ENCODE peak calls at places on chromosomes 16 and 17, in five cellular contexts. E, L, G, H and X are unnamed samples.

GRCh38 chr17:43905985-43906852 is 1.1 kb downstream of the MPP2 start:
- DNase-seq in G (peak), E (peak), H (peak), L (no peak), X (peak)

GRCh38 chr17:45172541-45173286 is 11.0 kb downstream of the HEXIM2 start:
- DNase-seq in G (peak), E (peak), H (no peak), L (no peak), X (peak)

GRCh38 chr17:335691-336090 is 16.9 kb downstream of the RPH3AL start:
- DNase-seq in L (no peak), H (no peak), G (no peak), E (no peak), X (peak)

GRCh38 chr17:38915639-38915995 is 9.8 kb upstream of the LASP1NB start:
- DNase-seq in G (no peak), E (no peak), L (no peak), H (no peak), X (no peak)

GRCh38 chr17:1958134-1958881 is 66.8 kb downstream of the RTN4RL1 start:
- DNase-seq in E (no peak), L (no peak), H (no peak), G (no peak), X (no peak)

GRCh38 chr16:1426734-1427451 is 4.0 kb upstream of the PERCC1 start:
- DNase-seq in E (no peak), L (no peak), H (no peak), G (no peak), X (peak)

GRCh38 chr17:7997186-7997585 is 5.2 kb upstream of the GUCY2D start:
- DNase-seq in H (peak), G (peak), L (no peak), E (peak), X (peak)

GRCh38 chr16:70416748-70417616 is 21.9 kb downstream of the ST3GAL2 start:
- DNase-seq in H (no peak), G (peak), E (no peak), L (no peak), X (no peak)

GRCh38 chr16:397736-398332 is 835 bp downstream of the NME4 start:
- DNase-seq in G (peak), L (no peak), H (peak), E (peak), X (peak)

GRCh38 chr17:40314557-40314953 is 5.6 kb downstream of the RARA start:
- DNase-seq in L (no peak), E (peak), G (peak), H (no peak), X (no peak)

GRCh38 chr16:85610059-85610445 is 3.1 kb upstream of the GSE1 start:
- DNase-seq in E (no peak), G (no peak), L (no peak), H (no peak), X (no peak)

GRCh38 chr16:68488559-68488958 is 40.3 kb upstream of the SMPD3 start:
- DNase-seq in H (no peak), G (no peak), L (no peak), E (no peak), X (no peak)

GRCh38 chr17:29617481-29618271 is 5.0 kb downstream of the CORO6 start:
- DNase-seq in L (peak), G (peak), H (peak), E (peak), X (peak)

GRCh38 chr16:81574168-81574567 is 129.6 kb downstream of the CMIP start:
- DNase-seq in L (no peak), H (no peak), E (no peak), G (no peak), X (no peak)

GRCh38 chr17:64480951-64481350 is 15.9 kb downstream of the POLG2 start:
- DNase-seq in H (no peak), E (no peak), L (no peak), G (no peak), X (no peak)

GRCh38 chr17:55577687-55578086 is 66.4 kb upstream of the SMIM36 start:
- DNase-seq in H (no peak), G (no peak), L (no peak), E (no peak), X (no peak)

GRCh38 chr17:65359016-65359415 is 202.4 kb downstream of the AXIN2 start:
- DNase-seq in G (no peak), L (no peak), H (no peak), E (no peak), X (no peak)

GRCh38 chr16:57245472-57246113 is 534 bp downstream of the ARL2BP start:
- DNase-seq in G (no peak), H (peak), L (no peak), E (no peak), X (peak)

GRCh38 chr17:62703776-62704380 is 76.4 kb downstream of the MRC2 start:
- DNase-seq in G (no peak), L (no peak), E (peak), H (peak), X (peak)

GRCh38 chr17:31269597-31269996 is 27.4 kb downstream of the OMG start:
- DNase-seq in G (peak), L (no peak), H (no peak), E (peak), X (peak)

GRCh38 chr16:54687043-54687655 is 243.5 kb upstream of the IRX5 start:
- DNase-seq in G (no peak), E (no peak), H (no peak), L (no peak), X (no peak)

GRCh38 chr16:8904018-8904430 is 21.9 kb downstream of the LITAFD start:
- DNase-seq in H (no peak), L (no peak), E (no peak), G (no peak), X (no peak)

GRCh38 chr16:24286713-24287405 is 30.7 kb downstream of the CACNG3 start:
- DNase-seq in G (no peak), H (no peak), L (no peak), E (no peak), X (no peak)

GRCh38 chr16:82735176-82735575 is 108.4 kb downstream of the CDH13 start:
- DNase-seq in H (no peak), E (no peak), L (no peak), G (no peak), X (no peak)

GRCh38 chr16:80610489-80611156 is 69.8 kb downstream of the DYNLRB2 start:
- DNase-seq in H (no peak), L (no peak), E (no peak), G (no peak), X (no peak)

GRCh38 chr17:11935734-11936406 is 61.4 kb downstream of the ZNF18 start:
- DNase-seq in E (peak), H (peak), G (peak), L (no peak), X (peak)

GRCh38 chr17:38897671-38898290 is 27.6 kb upstream of the LASP1NB start:
- DNase-seq in L (no peak), E (no peak), H (no peak), G (no peak), X (no peak)

GRCh38 chr17:79556263-79556662 is 54.6 kb downstream of the RBFOX3 start:
- DNase-seq in H (no peak), G (no peak), E (no peak), L (no peak), X (no peak)

GRCh38 chr16:55662641-55663040 is 6.9 kb downstream of the SLC6A2 start:
- DNase-seq in H (no peak), L (no peak), E (no peak), G (no peak), X (no peak)

GRCh38 chr17:41340934-41341861 is 9.4 kb downstream of the KRT33A start:
- DNase-seq in L (peak), E (no peak), G (no peak), H (no peak), X (no peak)
- H3K27ac ChIP-seq in L (peak), E (no peak), G (no peak), H (no peak), X (no peak)

DNA sequence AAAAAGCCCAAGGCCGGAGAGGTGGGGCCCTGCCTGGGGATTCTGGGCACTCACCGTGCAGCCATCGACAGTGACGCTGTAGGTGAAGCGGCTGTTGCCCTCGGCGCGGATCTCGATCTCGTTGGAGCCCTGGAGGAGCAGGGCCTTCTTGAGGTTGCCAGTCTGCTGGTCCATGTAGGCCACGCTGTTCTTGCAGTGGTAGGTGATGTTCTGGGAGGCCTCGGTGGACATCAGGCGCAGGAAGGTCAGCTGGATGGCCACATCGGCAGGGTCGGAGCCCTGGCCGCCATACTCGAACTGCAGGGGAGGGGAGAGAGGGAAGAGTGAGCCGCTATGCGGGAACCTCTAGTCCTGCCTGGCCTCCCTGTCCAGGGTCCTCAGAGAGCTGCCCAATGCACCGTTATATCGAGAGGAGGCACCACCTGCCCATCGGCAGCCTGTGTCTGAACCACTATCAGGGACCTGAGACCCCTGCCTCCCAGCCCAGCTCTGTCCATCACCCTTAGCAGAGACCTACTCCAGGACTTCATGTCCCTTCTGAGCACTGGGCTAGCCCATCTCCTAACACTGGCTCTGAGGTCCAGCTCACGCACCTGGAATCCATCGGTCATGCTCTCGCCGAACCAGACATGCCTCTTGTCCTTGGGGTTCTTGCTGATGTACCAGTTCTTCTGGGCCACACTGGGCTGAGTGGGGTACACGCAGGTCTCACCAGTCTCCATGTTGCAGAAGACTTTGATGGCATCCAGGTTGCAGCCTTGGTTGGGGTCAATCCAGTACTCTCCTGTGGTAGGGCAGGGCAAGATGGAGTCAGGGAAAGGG is 15.5 kb downstream of the COL1A1 start:
- DNase-seq in G (no peak), E (no peak), H (no peak), L (no peak), X (no peak)
- H3K4me2 ChIP-seq in G (no peak), E (no peak), H (no peak), L (no peak), X (no peak)

GRCh38 chr17:61662771-61663170 is 71.8 kb upstream of the NACA2 start:
- DNase-seq in E (no peak), L (no peak), H (no peak), G (no peak), X (no peak)
- TF ChIP-seq JUNB in E (no peak), L (no peak), H (no peak), G (no peak), X (no peak)

GRCh38 chr17:19753049-19753444 is 4.9 kb upstream of the ALDH3A1 start:
- DNase-seq in E (peak), H (no peak), L (no peak), G (no peak), X (no peak)
- H3K27ac ChIP-seq in E (peak), H (no peak), L (no peak), G (no peak), X (no peak)